ENCODE peak calls at places on chromosomes 13 and 19, in seven cellular contexts. Z, W, V, P, T, N and C are unnamed samples.

GRCh38 chr13:24511019-24511823 is 1.4 kb downstream of the PARP4 start:
- DNase-seq in W (peak), N (peak), Z (peak), T (no peak), V (no peak), P (peak), C (peak)

GRCh38 chr13:94400874-94401273 is 78.6 kb downstream of the DCT start:
- DNase-seq in W (no peak), N (no peak), Z (no peak), T (no peak), P (no peak), V (no peak), C (no peak)

GRCh38 chr19:38617283-38617763 is 430 bp downstream of the MAP4K1 start:
- DNase-seq in T (no peak), Z (no peak), P (no peak), V (no peak), W (no peak), N (no peak), C (no peak)

GRCh38 chr19:3163230-3163886 is 15.2 kb upstream of the S1PR4 start:
- DNase-seq in W (peak), V (peak), P (peak), Z (no peak), T (peak), N (no peak), C (peak)

GRCh38 chr13:113129921-113130750 is 7.5 kb downstream of the F10 start:
- DNase-seq in V (no peak), P (no peak), Z (no peak), N (no peak), T (no peak), W (no peak), C (no peak)

GRCh38 chr19:51089786-51090185 is 7.1 kb upstream of the KLK14 start:
- DNase-seq in V (no peak), N (no peak), Z (no peak), T (no peak), P (no peak), W (no peak), C (no peak)

GRCh38 chr13:74438911-74439310 is 304.7 kb upstream of the KLF12 start:
- DNase-seq in P (no peak), N (no peak), V (no peak), T (no peak), W (no peak), Z (no peak), C (no peak)

GRCh38 chr19:53246498-53246897 is 8.2 kb downstream of the ZNF677 start:
- DNase-seq in W (no peak), Z (no peak), N (no peak), V (no peak), P (no peak), T (no peak), C (no peak)

GRCh38 chr13:66329988-66330429 is 900.1 kb downstream of the PCDH9 start:
- DNase-seq in T (no peak), N (no peak), P (no peak), Z (no peak), W (no peak), V (no peak), C (no peak)

GRCh38 chr19:18440936-18441803 is 3.2 kb upstream of the ISYNA1 start:
- DNase-seq in N (no peak), P (no peak), W (no peak), Z (no peak), T (no peak), V (no peak), C (no peak)

GRCh38 chr13:75879656-75880055 is 243.5 kb downstream of the LMO7 start:
- DNase-seq in P (no peak), N (no peak), W (no peak), T (no peak), V (no peak), Z (no peak), C (no peak)

GRCh38 chr19:39795001-39795400 is 16.3 kb downstream of the LEUTX start:
- DNase-seq in P (no peak), T (no peak), W (no peak), N (no peak), Z (no peak), V (no peak), C (no peak)

GRCh38 chr19:23996549-23996948 is 81.9 kb downstream of the ZNF726 start:
- DNase-seq in T (no peak), Z (no peak), W (no peak), V (no peak), P (no peak), N (no peak), C (no peak)

GRCh38 chr19:29492761-29493160 is 33.0 kb upstream of the VSTM2B start:
- DNase-seq in W (no peak), T (no peak), Z (no peak), P (no peak), N (no peak), V (no peak), C (peak)

GRCh38 chr19:29724102-29724641 is 9.1 kb upstream of the C19orf12 start:
- DNase-seq in Z (no peak), W (no peak), P (no peak), N (no peak), T (no peak), V (peak), C (no peak)

GRCh38 chr13:51328488-51328887 is 11.0 kb upstream of the SERPINE3 start:
- DNase-seq in T (no peak), P (no peak), Z (no peak), N (no peak), W (no peak), V (peak), C (no peak)

GRCh38 chr19:6739884-6740588 is 556 bp downstream of the TRIP10 start:
- DNase-seq in Z (no peak), P (no peak), V (no peak), W (no peak), N (no peak), T (no peak), C (no peak)

GRCh38 chr13:77184455-77184854 is 142.4 kb downstream of the MYCBP2 start:
- DNase-seq in T (no peak), N (no peak), W (no peak), P (no peak), V (no peak), Z (no peak), C (no peak)

DNA sequence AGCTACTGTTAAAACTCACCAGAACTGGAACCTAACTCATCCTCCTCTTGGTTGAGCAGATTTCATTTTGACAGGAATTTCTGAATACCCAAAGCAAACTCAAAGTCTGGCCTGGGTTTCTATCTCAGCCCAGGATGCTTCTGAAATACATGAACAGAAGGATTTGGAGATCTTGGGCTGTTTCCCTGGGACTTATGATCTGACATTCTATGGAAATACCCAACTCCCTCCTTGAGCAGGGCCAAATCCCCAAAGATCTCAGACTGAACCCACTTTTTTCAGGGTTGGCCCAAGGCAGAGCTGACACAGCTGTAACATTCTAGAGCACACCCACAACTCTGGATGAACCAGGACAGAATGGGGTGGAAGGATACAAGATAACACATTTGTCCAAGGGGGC is 1.1 kb upstream of the ITM2B start:
- DNase-seq in W (no peak), T (no peak), Z (no peak), N (no peak), P (no peak), V (no peak), C (no peak)
- H3K4me3 ChIP-seq in W (no peak), T (peak), Z (no peak), N (no peak), P (no peak), V (no peak), C (no peak)

DNA sequence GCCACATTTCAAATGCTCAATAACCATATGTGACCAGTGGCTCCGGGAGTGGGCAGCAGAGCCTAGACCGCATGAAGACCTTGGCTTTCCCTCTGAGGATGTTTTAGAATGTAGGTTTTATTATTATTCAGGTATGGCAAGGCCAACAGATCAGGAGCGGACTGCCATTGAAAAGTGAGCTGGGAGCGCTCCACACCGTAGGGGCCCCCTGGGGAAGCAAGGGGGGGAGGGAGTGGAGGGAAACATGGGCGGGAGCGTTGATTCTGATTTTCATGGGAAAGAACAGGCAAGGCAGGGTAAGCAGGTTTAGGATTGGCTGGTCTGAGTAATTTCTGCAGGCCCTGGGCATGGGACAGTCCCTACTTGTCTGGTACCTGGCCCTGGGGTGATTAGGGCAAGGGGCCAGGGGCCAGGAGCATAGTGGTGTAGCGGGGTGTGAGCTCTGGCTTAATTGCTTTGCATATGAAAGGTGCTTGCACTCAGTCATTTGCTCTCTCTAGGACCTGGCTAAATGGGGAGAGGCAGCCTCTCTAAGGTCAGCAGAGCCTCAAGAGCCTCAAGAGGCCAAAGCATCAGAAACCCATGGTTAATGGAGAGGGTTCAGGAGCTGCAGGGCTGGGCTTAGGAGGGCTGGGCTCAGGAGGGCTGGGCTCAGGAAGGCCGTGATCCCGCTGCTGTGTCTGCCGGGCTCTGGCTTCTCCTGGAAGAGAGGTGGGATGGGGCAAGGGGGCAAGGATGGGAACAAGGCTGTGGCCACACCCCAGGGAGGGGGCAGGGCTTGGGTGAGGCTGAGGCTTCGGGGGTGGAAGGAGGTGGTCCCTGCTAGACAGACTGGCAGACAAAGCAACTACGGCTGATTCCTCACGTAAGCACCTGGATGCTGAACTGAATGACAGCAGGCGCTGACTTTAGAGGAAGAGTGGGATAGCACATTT is 82.0 kb upstream of the WASF3 start:
- DNase-seq in V (no peak), Z (no peak), W (peak), P (no peak), T (no peak), N (no peak), C (no peak)
- H3K4me3 ChIP-seq in V (peak), Z (no peak), W (no peak), P (no peak), T (no peak), N (no peak), C (no peak)

GRCh38 chr19:12265921-12266704 is 28.6 kb downstream of the ZNF44 start:
- DNase-seq in W (no peak), V (no peak), P (no peak), T (no peak), N (no peak), Z (no peak), C (no peak)
- H3K4me3 ChIP-seq in W (no peak), V (no peak), P (no peak), T (no peak), N (no peak), Z (no peak), C (no peak)

DNA sequence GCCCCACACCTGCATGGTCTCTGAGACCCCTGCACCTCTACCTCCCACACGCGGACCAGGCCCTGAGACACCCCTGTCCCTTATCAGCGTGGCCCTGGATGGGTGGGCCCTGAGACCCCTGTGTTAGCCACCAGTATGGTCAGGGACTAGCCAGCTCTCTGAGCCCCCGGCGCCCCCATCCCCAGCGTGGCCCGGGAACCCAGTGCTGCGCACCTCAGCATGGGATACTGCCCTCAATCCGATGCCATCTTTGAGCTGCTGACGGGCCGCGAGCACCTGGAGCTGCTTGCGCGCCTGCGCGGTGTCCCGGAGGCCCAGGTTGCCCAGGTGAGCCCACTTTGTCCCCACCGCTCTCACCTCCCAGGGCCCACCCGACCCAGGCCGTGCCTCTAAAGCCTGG is 5.0 kb upstream of the ARHGAP45 start:
- DNase-seq in W (peak), Z (no peak), P (no peak), T (no peak), V (no peak), N (no peak), C (no peak)
- H3K4me3 ChIP-seq in W (no peak), Z (no peak), P (no peak), T (no peak), V (no peak), N (no peak), C (no peak)

GRCh38 chr13:42318570-42318969 is 46.6 kb downstream of the AKAP11 start:
- DNase-seq in V (no peak), W (no peak), N (no peak), P (no peak), Z (no peak), T (no peak), C (no peak)

GRCh38 chr13:42307461-42307860 is 35.5 kb downstream of the AKAP11 start:
- DNase-seq in V (no peak), T (no peak), P (no peak), Z (no peak), N (no peak), W (no peak), C (no peak)

DNA sequence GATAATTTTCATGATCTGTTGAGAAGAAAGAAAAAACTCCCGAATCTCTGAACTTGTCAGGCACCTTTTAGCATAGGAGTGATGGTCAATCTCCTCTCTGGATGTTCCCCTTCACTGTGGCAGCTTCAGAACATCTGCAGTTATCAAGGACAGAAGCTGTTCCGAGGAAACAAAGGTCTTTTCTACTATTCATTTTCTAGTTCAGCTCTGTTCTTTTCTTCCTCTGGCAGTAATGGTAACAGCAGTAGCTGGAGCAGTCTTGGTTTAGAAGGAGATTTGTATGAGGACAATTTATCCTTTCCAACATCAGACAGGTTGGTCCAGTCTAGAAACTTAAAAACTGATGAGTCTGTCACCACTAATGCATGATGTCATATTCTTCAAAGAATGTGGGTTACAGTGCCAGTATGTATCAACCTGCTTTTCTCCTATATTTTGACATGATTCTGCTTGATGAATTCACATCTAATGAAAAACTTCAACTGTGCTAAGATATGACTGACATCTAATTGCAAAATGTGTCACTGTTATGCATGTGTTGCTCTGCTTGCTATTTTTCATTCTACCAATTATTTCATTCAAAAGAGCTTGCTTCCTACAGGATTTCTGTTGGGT is 41.0 kb downstream of the AKAP11 start:
- DNase-seq in Z (no peak), T (no peak), N (no peak), P (no peak), W (no peak), V (no peak), C (no peak)
- H3K4me3 ChIP-seq in Z (no peak), T (no peak), N (no peak), P (no peak), W (no peak), V (no peak), C (no peak)

GRCh38 chr13:97921146-97921776 is 32.2 kb upstream of the IPO5 start:
- DNase-seq in Z (no peak), W (no peak), V (no peak), T (no peak), N (peak), P (no peak), C (peak)
- H3K4me3 ChIP-seq in Z (no peak), W (no peak), V (no peak), T (no peak), N (no peak), P (no peak), C (no peak)

DNA sequence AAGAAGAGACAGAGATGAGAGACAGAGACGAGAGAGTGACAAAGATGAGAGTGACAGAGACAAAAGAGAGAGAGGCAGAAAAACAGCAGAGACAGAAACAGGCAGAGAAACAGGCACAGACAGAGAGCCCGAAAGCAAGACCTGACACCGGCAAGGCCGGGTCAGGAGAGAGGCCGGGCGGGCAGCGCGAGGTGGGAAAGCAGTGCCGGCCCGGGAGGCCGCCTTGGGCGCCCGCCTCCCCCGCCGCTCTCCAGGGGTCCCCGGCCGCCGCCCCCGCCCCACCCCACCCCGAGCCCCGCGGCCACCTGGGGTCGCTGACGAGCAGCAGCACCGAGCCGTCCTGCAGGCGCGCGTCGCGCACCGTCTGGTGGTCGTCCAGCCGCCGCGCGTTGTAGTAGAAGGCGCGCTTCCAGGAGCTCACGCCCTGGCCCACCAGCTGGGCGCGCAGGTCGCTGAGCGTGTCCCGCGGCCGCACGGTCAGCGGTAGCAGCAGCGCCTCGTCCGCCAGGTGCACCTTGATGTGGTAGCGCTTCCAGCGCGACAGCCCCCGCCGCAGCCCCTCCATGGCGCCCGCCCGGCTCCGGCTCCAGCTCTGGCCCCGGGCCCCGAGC is at the start of gene TINCR:
- DNase-seq in V (no peak), T (no peak), W (no peak), Z (no peak), N (no peak), P (no peak), C (no peak)
- H3K4me3 ChIP-seq in V (peak), T (no peak), W (peak), Z (no peak), N (peak), P (no peak), C (no peak)

DNA sequence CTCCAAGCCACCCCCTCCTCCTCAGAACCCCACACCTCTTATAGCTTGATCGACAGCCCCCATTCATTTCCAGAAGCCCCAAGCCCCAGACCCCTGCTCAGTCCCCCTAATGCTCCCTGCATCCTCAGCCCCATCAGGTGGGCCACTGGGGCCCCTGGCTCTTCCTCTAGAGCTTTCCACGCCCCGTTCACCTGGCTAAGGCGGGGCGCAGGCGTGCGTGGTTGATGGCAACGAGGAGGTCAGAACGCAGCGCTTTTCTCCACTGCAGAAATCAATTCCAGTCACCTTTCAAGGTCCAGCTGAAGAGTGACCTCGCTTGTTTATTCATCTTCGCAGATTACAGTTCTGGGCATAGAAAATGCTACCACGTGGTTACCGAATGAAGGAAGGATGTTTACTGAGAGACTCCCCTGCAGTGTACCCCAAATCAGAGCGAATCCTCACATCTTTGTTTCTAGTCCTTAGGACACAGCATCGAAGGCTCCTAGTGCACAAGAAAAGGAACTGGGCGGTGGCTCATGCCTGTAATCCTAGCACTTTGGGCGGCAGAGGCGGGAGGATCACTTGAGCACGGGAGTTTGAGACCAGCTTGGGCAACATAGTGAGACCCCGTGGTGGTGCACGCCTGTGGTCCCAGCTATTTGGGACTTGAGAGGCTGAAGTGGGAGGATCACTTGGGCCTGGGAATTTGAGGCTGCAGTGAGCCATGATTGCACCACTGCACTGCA is 798 bp upstream of the PBX4 start:
- DNase-seq in V (no peak), N (no peak), P (no peak), W (no peak), Z (no peak), T (no peak), C (no peak)
- H3K4me3 ChIP-seq in V (no peak), N (peak), P (peak), W (peak), Z (peak), T (peak), C (peak)